ENCODE peak calls at places on chromosomes 3 and 15, in six cellular contexts. O, K, U, L, A and S are unnamed samples.
A peak's percentile ranks its signal among the peaks of the same experiment; 100 is the strongest.

GRCh38 chr15:63600001-63600645 is 2.9 kb downstream of the FBXL22 start:
- DNase-seq in O (no peak), K (no peak), U (no peak), L (peak; percentile 36), A (no peak), S (no peak)

GRCh38 chr3:9351709-9352126 is 11.1 kb upstream of the THUMPD3 start:
- DNase-seq in O (no peak), K (peak; percentile 16), U (no peak), L (no peak), A (no peak), S (no peak)

GRCh38 chr3:136239094-136239493 is 11.0 kb upstream of the PCCB start:
- DNase-seq in O (no peak), K (no peak), U (no peak), L (no peak), A (no peak), S (no peak)

GRCh38 chr3:10447110-10447509 is 58.3 kb downstream of the ATP2B2 start:
- DNase-seq in O (no peak), K (no peak), U (no peak), L (no peak), A (no peak), S (no peak)

GRCh38 chr15:23866832-23867231 is 179.7 kb upstream of the NDN start:
- DNase-seq in O (no peak), K (no peak), U (no peak), L (peak; percentile 65), A (no peak), S (no peak)

GRCh38 chr3:139718415-139718814 is 40.6 kb upstream of the NMNAT3 start:
- DNase-seq in O (no peak), K (peak; percentile 26), U (no peak), L (no peak), A (peak; percentile 25), S (no peak)

GRCh38 chr3:11288021-11288491 is 15.9 kb downstream of the ATG7 start:
- DNase-seq in O (no peak), K (no peak), U (no peak), L (no peak), A (peak; percentile 65), S (no peak)

GRCh38 chr3:65958216-65958615 is 80.5 kb downstream of the MAGI1 start:
- DNase-seq in O (no peak), K (no peak), U (no peak), L (no peak), A (no peak), S (no peak)

GRCh38 chr3:74001481-74001880 is 376.7 kb upstream of the PDZRN3 start:
- DNase-seq in O (no peak), K (no peak), U (no peak), L (no peak), A (no peak), S (no peak)

GRCh38 chr3:129330413-129330812 is 51.7 kb downstream of the HMCES start:
- DNase-seq in O (no peak), K (no peak), U (no peak), L (no peak), A (no peak), S (no peak)

GRCh38 chr3:79366414-79366813 is 401.4 kb downstream of the ROBO1 start:
- DNase-seq in O (no peak), K (no peak), U (no peak), L (no peak), A (peak; percentile 16), S (no peak)

GRCh38 chr15:39153718-39154117 is 427.2 kb upstream of the THBS1 start:
- DNase-seq in O (no peak), K (no peak), U (no peak), L (no peak), A (no peak), S (no peak)

GRCh38 chr3:154954750-154955149 is 125.4 kb upstream of the MME start:
- DNase-seq in O (peak; percentile 17), K (peak; percentile 51), U (no peak), L (peak; percentile 70), A (no peak), S (peak; percentile 18)

GRCh38 chr3:97658670-97659285 is 105.8 kb upstream of the ARL6 start:
- DNase-seq in O (peak; percentile 7), K (peak; percentile 8), U (no peak), L (peak; percentile 52), A (no peak), S (peak; percentile 16)

GRCh38 chr3:72797773-72798543 is 50.3 kb downstream of the SHQ1 start:
- DNase-seq in O (no peak), K (no peak), U (no peak), L (no peak), A (peak; percentile 36), S (no peak)

GRCh38 chr3:102464261-102464660 is 29.4 kb downstream of the ZPLD1 start:
- DNase-seq in O (no peak), K (no peak), U (no peak), L (no peak), A (no peak), S (no peak)

GRCh38 chr15:60975951-60976350 is 253.2 kb downstream of the RORA start:
- DNase-seq in O (no peak), K (no peak), U (no peak), L (no peak), A (no peak), S (no peak)

GRCh38 chr3:171615281-171615680 is 155.1 kb upstream of the TNIK start:
- DNase-seq in O (no peak), K (no peak), U (no peak), L (no peak), A (no peak), S (no peak)

GRCh38 chr15:80695911-80696651 is 971 bp downstream of the ABHD17C start:
- DNase-seq in O (no peak), K (no peak), U (no peak), L (peak; percentile 60), A (no peak), S (no peak)

GRCh38 chr3:64627471-64628321 is 60.1 kb downstream of the ADAMTS9 start:
- DNase-seq in O (no peak), K (no peak), U (no peak), L (no peak), A (no peak), S (no peak)

DNA sequence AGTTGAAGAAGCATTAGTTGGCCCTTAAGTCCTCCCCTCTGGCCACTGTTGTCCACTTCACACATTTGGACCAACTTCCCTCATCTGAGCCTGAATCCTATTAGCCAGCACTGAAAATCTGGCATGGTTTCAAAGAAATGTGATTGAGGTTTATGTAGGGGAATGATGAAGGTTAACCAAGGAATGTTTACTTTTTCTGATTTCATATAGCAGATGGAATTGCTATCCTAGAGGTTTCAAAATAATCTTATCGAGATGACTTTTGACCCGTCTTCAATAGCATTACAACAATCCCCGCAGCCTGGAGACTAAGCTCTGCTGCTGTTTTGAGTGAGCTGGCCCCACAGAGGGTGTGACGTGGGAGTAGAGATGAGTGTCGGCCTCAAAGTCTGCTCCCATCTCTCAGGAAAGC is 200.8 kb upstream of the IL12A start:
- DNase-seq in O (no peak), K (no peak), U (no peak), L (no peak), A (peak; percentile 88), S (no peak)
- TF ChIP-seq EZH2 in O (no peak), K (no peak), U (no peak), L (no peak), A (no peak), S (no peak)

GRCh38 chr3:147389265-147390175 is 16.8 kb downstream of the ZIC4 start:
- DNase-seq in O (no peak), K (no peak), U (no peak), L (no peak), A (no peak), S (no peak)

GRCh38 chr3:147385059-147386012 is 21.0 kb downstream of the ZIC4 start:
- DNase-seq in O (no peak), K (no peak), U (no peak), L (no peak), A (no peak), S (no peak)

GRCh38 chr3:147388395-147389264 is 17.7 kb downstream of the ZIC4 start:
- DNase-seq in O (no peak), K (no peak), U (no peak), L (no peak), A (no peak), S (no peak)

GRCh38 chr3:147390589-147391569 is 15.5 kb downstream of the ZIC4 start:
- DNase-seq in O (no peak), K (no peak), U (no peak), L (no peak), A (no peak), S (no peak)

DNA sequence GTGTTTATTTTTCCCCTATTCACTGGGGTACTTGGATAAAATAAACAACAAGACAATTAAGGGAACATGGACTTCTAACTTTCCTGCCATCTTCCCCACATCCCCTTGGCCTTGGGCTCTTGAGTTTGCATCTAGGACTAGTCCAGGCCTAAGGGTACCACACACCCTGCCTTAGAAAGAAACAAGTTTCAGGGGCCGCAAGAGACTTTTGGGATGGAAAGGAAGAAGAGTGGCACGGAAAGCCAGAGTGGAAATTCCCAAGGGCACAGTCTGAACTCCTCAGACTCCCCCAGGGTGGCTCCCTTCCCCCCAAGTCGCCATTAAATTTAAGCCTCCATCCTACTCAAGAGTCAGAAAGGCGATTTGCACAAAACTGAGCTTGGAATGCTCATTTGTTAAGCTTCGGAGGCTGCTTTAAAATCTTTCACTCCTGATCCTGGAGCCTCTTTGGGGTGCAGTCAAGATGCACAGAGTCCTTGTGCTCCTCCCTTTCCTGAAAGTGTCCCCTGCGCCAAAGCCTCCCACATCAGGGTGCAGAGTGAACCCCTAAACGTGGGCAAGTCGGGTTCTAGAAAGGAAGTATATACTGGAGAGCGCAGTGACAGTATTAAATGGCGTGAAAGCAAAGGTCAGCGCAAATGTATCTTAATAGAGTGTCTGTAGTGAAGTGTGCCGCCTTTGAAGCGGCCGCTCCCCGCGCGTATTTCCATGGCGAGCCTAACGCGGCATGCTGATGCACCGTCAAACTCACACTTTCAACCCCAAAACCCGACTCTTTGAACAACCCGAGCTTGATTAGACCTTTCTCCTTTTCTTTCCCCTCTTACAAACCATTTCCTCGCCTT is 18.6 kb downstream of the ZIC4 start:
- DNase-seq in O (no peak), K (no peak), U (no peak), L (no peak), A (no peak), S (no peak)
- TF ChIP-seq EZH2 in O (no peak), K (no peak), U (peak; percentile 43), L (no peak), A (peak; percentile 13), S (no peak)

DNA sequence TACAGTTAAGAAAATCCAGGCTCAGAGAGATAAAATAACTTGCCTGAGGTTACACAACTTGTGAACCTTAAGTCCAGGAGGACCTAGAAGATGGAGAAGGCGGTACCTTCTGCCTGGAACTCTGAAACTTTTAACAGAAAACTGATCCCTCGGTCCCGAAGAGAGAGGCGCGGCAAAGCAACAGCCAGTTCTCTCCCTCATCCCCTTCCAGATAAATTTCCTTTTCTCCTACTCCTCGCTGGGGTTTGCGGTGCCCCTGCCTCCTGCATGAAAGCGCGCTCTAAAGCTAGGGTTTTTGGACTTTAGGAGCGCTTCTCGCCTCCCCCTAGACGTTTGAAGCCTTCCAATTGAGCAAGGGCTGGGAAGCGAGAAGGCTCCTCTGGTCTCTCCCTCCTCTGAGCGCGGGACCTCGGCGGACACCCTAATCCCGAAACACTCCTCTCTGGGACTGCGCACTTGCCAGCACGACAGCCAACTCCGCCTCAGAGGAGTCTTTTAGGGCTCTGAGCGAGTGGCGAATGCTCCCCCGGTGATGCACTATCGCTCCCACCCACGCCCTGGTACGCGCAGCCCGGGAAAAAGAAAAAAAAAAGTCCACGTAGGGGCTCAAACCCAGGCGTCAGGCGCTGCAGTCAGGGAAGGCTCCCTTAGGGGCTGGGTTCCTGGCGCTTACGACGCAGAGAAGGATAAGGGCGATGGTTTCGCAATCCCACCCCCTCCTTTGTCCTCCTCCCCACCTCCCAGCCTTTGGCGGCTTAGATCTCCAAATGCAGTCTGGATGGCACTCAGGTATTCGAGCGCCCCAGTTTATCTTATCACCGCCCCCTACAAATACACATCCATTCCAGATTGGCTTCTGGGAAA is 7.9 kb upstream of the EOMES start:
- DNase-seq in O (no peak), K (no peak), U (no peak), L (no peak), A (no peak), S (no peak)
- TF ChIP-seq EZH2 in O (no peak), K (no peak), U (peak; percentile 89), L (no peak), A (peak; percentile 37), S (no peak)

GRCh38 chr3:2099028-2099671 is 484 bp downstream of the CNTN4 start:
- DNase-seq in O (no peak), K (no peak), U (no peak), L (no peak), A (no peak), S (no peak)
- TF ChIP-seq EZH2 in O (no peak), K (no peak), U (peak; percentile 80), L (no peak), A (peak; percentile 34), S (no peak)